ENCODE peak calls at places on chromosome 20, in ten cellular contexts. Y, K, J, X, S, H, Z, C, F and W are unnamed samples. For H3K4me1, the result is how much of the 10 kb centered on the place peaks cover.

GRCh38 chr20:35558416-35558815 is 16.5 kb downstream of the ERGIC3 start:
- DNase-seq in C (no peak), H (no peak), F (no peak), Z (no peak), X (no peak), S (no peak), K (no peak), Y (no peak), J (no peak), W (no peak)

GRCh38 chr20:63083831-63084562 is 77.2 kb upstream of the BHLHE23 start:
- DNase-seq in Y (no peak), K (peak), C (no peak), J (peak), F (no peak), H (no peak), Z (no peak), S (peak), X (no peak), W (no peak)

GRCh38 chr20:63522981-63523611 is 2.5 kb downstream of the PPDPF start:
- DNase-seq in Z (no peak), F (no peak), Y (peak), X (peak), H (no peak), C (no peak), S (peak), K (peak), J (no peak), W (no peak)

GRCh38 chr20:23293689-23294088 is 56.9 kb upstream of the NXT1 start:
- DNase-seq in C (no peak), F (no peak), X (peak), J (peak), H (peak), Z (peak), Y (peak), K (no peak), S (no peak), W (no peak)

GRCh38 chr20:45752747-45753146 is 30.6 kb downstream of the SPINT4 start:
- DNase-seq in C (no peak), J (no peak), X (no peak), Z (no peak), H (no peak), F (no peak), S (no peak), Y (no peak), K (no peak), W (no peak)

GRCh38 chr20:12762725-12763124 is 246.0 kb upstream of the SPTLC3 start:
- DNase-seq in H (no peak), Y (no peak), F (peak), Z (no peak), C (no peak), X (no peak), K (no peak), J (no peak), S (no peak), W (no peak)

GRCh38 chr20:56414842-56415765 is 3.0 kb downstream of the CASS4 start:
- DNase-seq in H (no peak), Y (no peak), J (no peak), K (no peak), S (no peak), F (no peak), C (no peak), X (no peak), Z (no peak), W (no peak)

GRCh38 chr20:3071610-3072529 is at the start of gene OXT:
- DNase-seq in H (no peak), Z (peak), C (peak), X (peak), J (no peak), F (no peak), K (peak), Y (peak), S (peak), W (no peak)

GRCh38 chr20:61724376-61724775 is 341.3 kb downstream of the TAF4 start:
- DNase-seq in F (peak), H (no peak), Y (no peak), X (no peak), Z (no peak), K (no peak), J (no peak), S (no peak), C (no peak), W (no peak)

GRCh38 chr20:63978319-63979220 is 872 bp downstream of the SAMD10 start:
- DNase-seq in X (peak), Y (peak), K (peak), Z (peak), H (no peak), C (peak), S (peak), J (peak), F (peak), W (no peak)

GRCh38 chr20:1327827-1328679 is 886 bp downstream of the SDCBP2 start:
- DNase-seq in H (no peak), Z (peak), Y (peak), F (no peak), X (peak), K (no peak), C (no peak), J (peak), S (no peak), W (no peak)

GRCh38 chr20:61449916-61450315 is 197.9 kb downstream of the CDH4 start:
- DNase-seq in F (no peak), X (no peak), Y (no peak), H (no peak), C (no peak), K (no peak), Z (no peak), S (no peak), J (no peak), W (no peak)

GRCh38 chr20:10925767-10926166 is 252.0 kb upstream of the JAG1 start:
- DNase-seq in Y (no peak), J (no peak), K (no peak), S (no peak), X (no peak), Z (no peak), F (no peak), H (no peak), C (no peak), W (no peak)

GRCh38 chr20:45109634-45110033 is 5.3 kb downstream of the WFDC5 start:
- DNase-seq in Y (no peak), Z (no peak), J (no peak), X (no peak), H (no peak), K (no peak), F (no peak), C (no peak), S (no peak), W (no peak)

GRCh38 chr20:23049933-23050838 is 714 bp upstream of the THBD start:
- DNase-seq in F (peak), X (peak), Z (no peak), J (peak), K (peak), H (peak), Y (peak), C (no peak), S (peak), W (no peak)

GRCh38 chr20:41038878-41039404 is 10.3 kb downstream of the TOP1 start:
- DNase-seq in X (no peak), Y (no peak), F (no peak), H (no peak), J (no peak), K (no peak), C (no peak), S (no peak), Z (no peak), W (no peak)

DNA sequence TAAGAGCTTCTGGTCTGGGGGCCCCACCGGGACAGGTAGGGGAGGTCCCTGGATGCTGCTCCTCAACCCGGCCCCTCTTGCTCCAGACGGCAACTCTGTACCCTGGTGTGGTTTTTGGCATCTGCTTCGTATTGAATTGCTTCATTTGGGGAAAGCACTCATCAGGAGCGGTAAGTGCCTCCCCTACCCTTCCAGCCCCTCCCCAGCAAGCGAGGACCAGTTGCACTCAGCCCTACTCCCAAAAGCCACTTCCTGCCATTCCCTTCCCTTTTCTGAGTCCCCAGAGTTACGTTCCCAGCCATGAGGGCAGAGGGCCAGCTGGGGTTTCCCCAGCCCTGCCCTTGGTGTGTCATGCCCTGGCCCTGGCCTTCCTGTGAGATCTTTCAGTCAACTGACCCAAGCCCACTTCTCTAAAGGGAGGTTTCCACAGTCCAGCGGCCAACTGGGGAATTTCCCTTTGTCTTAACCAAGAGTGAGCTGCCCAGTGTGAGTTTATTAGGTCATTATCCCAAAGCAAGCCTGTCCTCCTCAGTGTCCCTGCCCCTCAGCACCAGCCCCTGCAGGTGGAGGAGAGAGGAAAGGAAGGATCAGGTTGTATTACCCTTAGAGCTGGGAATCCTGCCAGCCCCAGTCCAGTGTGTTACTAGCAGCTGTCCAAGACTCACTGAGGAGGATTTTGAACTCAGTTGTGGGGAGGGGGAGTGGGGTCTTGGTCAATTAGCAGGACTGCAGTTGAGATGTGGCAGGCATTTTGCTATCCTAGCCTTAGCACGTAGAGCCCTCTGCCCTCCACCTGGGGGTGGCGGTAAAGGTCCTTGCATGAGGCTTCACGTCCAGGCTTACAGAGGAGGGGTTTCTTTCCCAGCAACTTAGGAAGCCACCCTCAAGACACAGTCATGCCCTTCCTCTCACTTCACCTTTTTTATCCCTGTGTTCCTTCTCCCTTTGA is 45.8 kb downstream of the TM9SF4 start:
- DNase-seq in J (peak), H (peak), Z (peak), K (peak), C (no peak), S (peak), Y (peak), X (peak), F (peak), W (peak)
- TF ChIP-seq CTCF in J (no peak), H (no peak), Z (peak), K (peak), C (no peak), S (peak), Y (no peak), X (peak), F (peak), W (no peak)

DNA sequence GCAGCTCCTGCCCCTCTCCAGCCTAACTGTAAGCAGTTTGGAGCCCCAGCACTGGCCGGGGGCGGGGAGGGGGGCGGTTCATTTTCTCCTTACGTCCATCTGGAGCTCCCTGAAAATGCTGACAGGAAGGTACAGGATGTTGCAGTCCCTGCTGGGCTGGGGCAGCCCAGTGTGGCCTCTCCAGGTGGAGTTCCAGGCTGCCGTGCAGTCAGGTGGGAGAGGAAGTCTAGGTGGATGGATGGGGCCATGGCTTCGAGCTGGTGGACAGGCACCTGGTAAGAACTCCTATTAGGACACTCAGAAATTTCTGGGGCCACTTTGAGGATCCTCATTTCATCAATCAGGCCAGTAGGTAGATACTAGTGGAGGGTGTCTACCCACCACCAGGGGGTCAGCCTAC is 295.2 kb downstream of the CDH26 start:
- DNase-seq in K (no peak), X (no peak), Z (no peak), H (no peak), J (peak), Y (no peak), S (no peak), F (no peak), C (no peak), W (no peak)
- H3K4me1 ChIP-seq in K (under half), X (under half), Z (under half), H (under half), J (under half), Y (under half), S (under half), F (under half), C (under half), W (under half)

DNA sequence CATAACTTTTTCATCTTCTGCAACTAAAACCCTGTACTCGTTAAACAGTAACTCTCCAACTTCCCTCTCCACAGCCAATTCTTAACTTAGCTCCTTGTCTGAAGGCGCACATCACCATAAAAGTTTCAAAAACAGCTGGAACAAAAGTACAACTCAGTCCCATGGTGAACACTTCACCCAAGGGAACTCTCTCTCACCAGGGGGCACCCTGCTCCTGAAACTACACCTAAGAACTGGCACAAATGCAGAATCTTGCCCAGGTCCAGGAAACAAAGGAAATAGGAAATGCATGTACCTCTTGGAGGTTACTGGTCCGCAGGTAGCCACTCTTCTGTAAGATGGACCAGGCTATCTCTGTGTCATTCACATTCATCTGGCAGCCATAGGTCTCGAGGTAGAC is 6.6 kb downstream of the CDK5RAP1 start:
- DNase-seq in X (no peak), K (no peak), J (no peak), Y (peak), Z (no peak), S (no peak), H (no peak), F (no peak), C (no peak), W (no peak)
- TF ChIP-seq CTCF in X (no peak), K (no peak), J (no peak), Y (no peak), Z (no peak), S (no peak), H (no peak), F (peak), C (no peak), W (peak)

DNA sequence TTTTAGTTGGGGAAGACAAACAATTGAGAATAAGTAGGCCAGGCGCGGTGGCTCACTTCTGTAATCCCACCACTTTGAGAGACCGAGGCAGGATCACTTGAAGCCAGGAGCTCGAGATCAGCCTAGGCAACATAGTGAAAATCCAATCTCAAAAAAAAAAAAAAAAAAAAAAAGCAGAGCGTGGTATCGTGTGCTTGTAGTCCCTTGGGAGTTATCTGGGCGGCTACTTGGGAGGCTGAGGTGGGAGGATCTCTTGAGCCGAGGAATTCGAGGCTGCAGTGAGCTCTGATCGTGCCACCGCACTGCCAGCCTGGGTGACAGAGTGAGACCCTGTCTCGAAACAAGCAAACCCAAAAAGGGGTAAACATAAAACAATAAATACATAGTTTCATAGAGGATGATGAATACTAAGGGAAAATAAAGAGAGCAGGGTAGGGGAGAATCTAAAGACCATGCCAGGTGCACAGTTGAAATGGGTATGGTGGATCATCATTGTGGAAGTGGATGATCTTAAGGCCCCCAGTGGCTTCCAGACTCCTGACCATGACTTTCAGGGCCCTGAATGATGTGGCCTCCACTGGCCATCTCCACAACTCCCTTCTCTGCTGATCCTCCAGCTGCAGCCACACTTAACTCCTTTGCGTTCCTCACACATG is 947 bp downstream of the POFUT1 start:
- DNase-seq in F (no peak), Z (no peak), X (no peak), S (no peak), J (no peak), K (no peak), Y (no peak), C (no peak), H (no peak), W (no peak)
- H3K4me1 ChIP-seq in F (under half), Z (under half), X (under half), S (under half), J (under half), K (under half), Y (half or more), C (under half), H (half or more), W (under half)

DNA sequence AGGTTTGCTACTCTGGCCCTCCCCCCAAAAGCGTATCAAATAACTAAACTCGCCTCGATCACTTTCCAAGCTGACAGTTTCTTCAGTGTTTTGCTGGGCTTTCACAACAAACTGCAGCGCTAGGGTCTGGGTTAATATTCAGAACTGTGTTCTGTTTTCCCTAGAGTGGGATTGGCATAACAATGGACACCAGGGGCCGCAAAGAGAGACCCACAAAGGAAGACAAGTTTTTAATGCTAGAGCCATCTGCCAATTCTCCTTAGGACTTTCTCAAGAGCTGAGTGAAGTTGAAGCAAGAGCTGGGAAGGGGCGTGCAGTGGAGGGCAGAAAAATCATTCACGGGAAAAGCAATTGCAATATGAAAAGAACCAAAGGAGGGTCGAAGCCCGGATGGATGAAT is 57.7 kb downstream of the ATP9A start:
- DNase-seq in X (no peak), Z (no peak), K (no peak), F (no peak), H (no peak), S (no peak), J (no peak), Y (no peak), C (no peak), W (no peak)
- TF ChIP-seq CTCF in X (no peak), Z (no peak), K (no peak), F (no peak), H (no peak), S (no peak), J (no peak), Y (no peak), C (no peak), W (no peak)

DNA sequence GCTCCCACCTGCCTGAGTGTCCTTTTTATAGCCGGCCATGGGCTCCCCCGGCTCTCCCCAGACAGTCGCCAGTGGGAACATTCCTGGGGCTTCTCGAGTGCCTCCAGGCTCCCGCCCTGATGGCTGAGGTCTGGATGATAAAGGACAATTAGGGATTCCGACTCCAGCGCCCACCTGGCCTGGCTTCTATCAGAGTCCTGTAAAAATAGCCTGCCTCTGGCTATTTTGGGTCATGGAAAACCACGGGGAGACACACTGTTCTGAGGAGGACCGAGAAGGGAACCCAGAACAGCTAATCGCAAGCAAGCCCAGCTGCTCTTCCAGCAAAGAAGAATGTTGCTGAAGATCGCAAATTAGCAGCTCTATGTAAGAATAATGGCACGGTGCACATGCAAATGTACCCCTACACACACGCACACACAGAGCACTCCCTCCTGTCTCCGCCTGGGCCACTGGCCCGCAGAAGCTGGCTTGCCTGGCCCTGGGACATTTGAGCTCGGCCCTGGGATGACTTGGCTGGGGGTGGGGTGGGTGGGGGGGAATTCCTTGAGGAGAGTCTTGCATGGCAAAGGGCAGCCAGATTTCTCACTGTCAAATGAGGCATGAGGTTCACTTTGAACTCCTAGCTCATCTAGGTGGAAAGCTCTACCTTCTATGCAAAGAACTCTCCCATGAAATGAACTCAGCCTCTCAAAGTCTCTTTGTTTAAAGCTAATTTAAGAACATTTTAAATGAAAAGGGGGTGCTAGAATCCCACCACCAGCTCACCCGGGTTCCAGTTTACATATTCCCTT is 55.3 kb downstream of the CTCFL start:
- DNase-seq in J (peak), X (peak), C (no peak), K (no peak), Z (no peak), S (peak), Y (no peak), H (no peak), F (peak), W (no peak)
- H3K4me1 ChIP-seq in J (under half), X (under half), C (under half), K (under half), Z (under half), S (under half), Y (under half), H (under half), F (half or more), W (under half)